ENCODE peak calls at places on chromosome 6, in eight cellular contexts. B is EL; H is CD4-positive, alpha-beta memory T cell; K is activated CD4-positive, alpha-beta T cell treated with anti-CD3 and anti-CD28 coated beads, Interleukin-2, amount 50 U/mL, for 4 hours; V is NCI-H774; J is iPS DF 6.9; T is HT-29; L is CD8-positive, alpha-beta T cell. Q is an unnamed sample.

GRCh38 chr6:25359191-25359861 is 80.2 kb downstream of the CARMIL1 start:
- DNase-seq in B (peak; percentile 86), H (no peak), K (no peak), V (no peak), J (no peak), T (peak; percentile 18), L (no peak), Q (peak; percentile 82)

GRCh38 chr6:109008951-109009760 is 85.5 kb downstream of the SESN1 start:
- DNase-seq in B (peak; percentile 88), H (peak; percentile 91), K (peak; percentile 87), V (peak; percentile 97), J (peak; percentile 60), T (peak; percentile 94), L (peak; percentile 93), Q (peak; percentile 90)

GRCh38 chr6:39884696-39885095 is 49.6 kb downstream of the MOCS1 start:
- DNase-seq in B (peak; percentile 92), H (no peak), K (no peak), V (no peak), J (no peak), T (no peak), L (no peak), Q (no peak)

GRCh38 chr6:122717350-122717749 is 62.2 kb upstream of the FABP7 start:
- DNase-seq in B (peak; percentile 15), H (no peak), K (no peak), V (peak; percentile 90), J (no peak), T (no peak), L (no peak), Q (peak; percentile 26)

GRCh38 chr6:89007209-89008001 is 44.0 kb upstream of the RNGTT start:
- DNase-seq in B (no peak), H (no peak), K (no peak), V (peak; percentile 34), J (no peak), T (no peak), L (no peak), Q (no peak)

GRCh38 chr6:25169551-25170335 is 109.4 kb upstream of the CARMIL1 start:
- DNase-seq in B (no peak), H (no peak), K (no peak), V (no peak), J (no peak), T (no peak), L (no peak), Q (no peak)

GRCh38 chr6:73747293-73747692 is 51.3 kb downstream of the CD109 start:
- DNase-seq in B (no peak), H (no peak), K (no peak), V (no peak), J (no peak), T (no peak), L (no peak), Q (no peak)

GRCh38 chr6:51559059-51559458 is 528.4 kb downstream of the PKHD1 start:
- DNase-seq in B (no peak), H (no peak), K (no peak), V (no peak), J (no peak), T (peak; percentile 48), L (no peak), Q (no peak)

GRCh38 chr6:126337323-126337722 is 2.6 kb upstream of the CENPW start:
- DNase-seq in B (no peak), H (no peak), K (no peak), V (no peak), J (no peak), T (no peak), L (no peak), Q (peak; percentile 75)

GRCh38 chr6:142276256-142276655 is 25.6 kb upstream of the ADGRG6 start:
- DNase-seq in B (no peak), H (no peak), K (no peak), V (no peak), J (no peak), T (no peak), L (no peak), Q (no peak)

GRCh38 chr6:139944131-139944530 is 569.7 kb upstream of the CITED2 start:
- DNase-seq in B (peak; percentile 7), H (no peak), K (no peak), V (no peak), J (no peak), T (no peak), L (no peak), Q (no peak)

GRCh38 chr6:68427630-68428029 is 207.5 kb upstream of the ADGRB3 start:
- DNase-seq in B (no peak), H (no peak), K (no peak), V (no peak), J (no peak), T (no peak), L (no peak), Q (no peak)

GRCh38 chr6:32087574-32088486 is 21.3 kb downstream of the TNXB start:
- DNase-seq in B (peak; percentile 77), H (peak; percentile 60), K (peak; percentile 59), V (peak; percentile 2), J (peak; percentile 79), T (peak; percentile 74), L (peak; percentile 69), Q (no peak)

GRCh38 chr6:118892248-118893094 is 1.5 kb upstream of the ASF1A start:
- DNase-seq in B (no peak), H (no peak), K (no peak), V (peak; percentile 31), J (no peak), T (no peak), L (no peak), Q (no peak)

GRCh38 chr6:132749111-132749510 is 8.6 kb downstream of the VNN2 start:
- DNase-seq in B (no peak), H (no peak), K (no peak), V (no peak), J (no peak), T (no peak), L (no peak), Q (no peak)

GRCh38 chr6:25487012-25487411 is 165.0 kb upstream of the SCGN start:
- DNase-seq in B (no peak), H (no peak), K (no peak), V (peak; percentile 24), J (no peak), T (no peak), L (no peak), Q (no peak)

GRCh38 chr6:8245736-8246135 is 143.4 kb upstream of the EEF1E1 start:
- DNase-seq in B (no peak), H (no peak), K (no peak), V (peak; percentile 11), J (no peak), T (no peak), L (no peak), Q (no peak)

GRCh38 chr6:124870611-124871201 is 91.5 kb upstream of the RNF217 start:
- DNase-seq in B (peak; percentile 31), H (peak; percentile 12), K (no peak), V (peak; percentile 47), J (no peak), T (peak; percentile 45), L (no peak), Q (peak; percentile 41)

GRCh38 chr6:33433001-33433559 is 13.2 kb downstream of the SYNGAP1 start:
- DNase-seq in B (no peak), H (no peak), K (no peak), V (no peak), J (no peak), T (no peak), L (no peak), Q (no peak)

GRCh38 chr6:34696189-34696738 is 303 bp downstream of the ILRUN start:
- DNase-seq in B (peak; percentile 55), H (no peak), K (no peak), V (no peak), J (no peak), T (peak; percentile 59), L (no peak), Q (peak; percentile 38)

GRCh38 chr6:85186546-85187170 is 263.2 kb upstream of the NT5E start:
- DNase-seq in B (no peak), H (no peak), K (no peak), V (no peak), J (no peak), T (peak; percentile 13), L (no peak), Q (peak; percentile 46)

GRCh38 chr6:170439366-170440351 is 113.4 kb downstream of the PSMB1 start:
- DNase-seq in B (peak; percentile 70), H (no peak), K (no peak), V (no peak), J (no peak), T (no peak), L (no peak), Q (peak; percentile 32)

GRCh38 chr6:107621216-107621940 is 131.5 kb downstream of the SOBP start:
- DNase-seq in B (no peak), H (no peak), K (no peak), V (peak; percentile 55), J (no peak), T (no peak), L (no peak), Q (no peak)

GRCh38 chr6:36296240-36296639 is 26.4 kb downstream of the PNPLA1 start:
- DNase-seq in B (no peak), H (no peak), K (no peak), V (no peak), J (no peak), T (no peak), L (no peak), Q (peak; percentile 45)

GRCh38 chr6:27839303-27840081 is 72.7 kb downstream of the OR2B2 start:
- DNase-seq in B (peak; percentile 92), H (peak; percentile 20), K (no peak), V (peak; percentile 11), J (no peak), T (peak; percentile 64), L (peak; percentile 22), Q (peak; percentile 78)

GRCh38 chr6:45543298-45544235 is 165.8 kb upstream of the SUPT3H start:
- DNase-seq in B (peak; percentile 53), H (no peak), K (no peak), V (no peak), J (no peak), T (no peak), L (no peak), Q (no peak)

GRCh38 chr6:11069760-11070159 is 23.9 kb upstream of the SMIM13 start:
- DNase-seq in B (peak; percentile 39), H (no peak), K (no peak), V (no peak), J (no peak), T (no peak), L (no peak), Q (no peak)

GRCh38 chr6:107731422-107732319 is 92.4 kb downstream of the SCML4 start:
- DNase-seq in B (no peak), H (peak; percentile 46), K (no peak), V (no peak), J (no peak), T (no peak), L (peak; percentile 45), Q (no peak)

GRCh38 chr6:44438827-44439226 is 51.3 kb downstream of the CDC5L start:
- DNase-seq in B (no peak), H (no peak), K (no peak), V (no peak), J (no peak), T (no peak), L (no peak), Q (no peak)

GRCh38 chr6:17965397-17965796 is 22.0 kb downstream of the KIF13A start:
- DNase-seq in B (peak; percentile 48), H (no peak), K (no peak), V (no peak), J (no peak), T (no peak), L (no peak), Q (peak; percentile 60)

GRCh38 chr6:21885532-21886089 is 292.1 kb downstream of the SOX4 start:
- DNase-seq in B (peak; percentile 91), H (no peak), K (no peak), V (no peak), J (no peak), T (no peak), L (no peak), Q (peak; percentile 86)

GRCh38 chr6:163367388-163368183 is 46.9 kb upstream of the QKI start:
- DNase-seq in B (no peak), H (no peak), K (no peak), V (no peak), J (no peak), T (no peak), L (no peak), Q (no peak)

GRCh38 chr6:34358389-34358906 is 34.0 kb downstream of the NUDT3 start:
- DNase-seq in B (peak; percentile 64), H (no peak), K (no peak), V (no peak), J (no peak), T (no peak), L (no peak), Q (peak; percentile 48)

GRCh38 chr6:144595266-144595665 is 310.1 kb downstream of the UTRN start:
- DNase-seq in B (no peak), H (no peak), K (no peak), V (no peak), J (no peak), T (no peak), L (no peak), Q (no peak)

Q was measured in AG08395.